ENCODE peak calls at places on chromosome 1, in four cellular contexts. K is GM20000, A is amygdala, E is activated T-cell treated with anti-CD3 and anti-CD28 coated beads for 1 hour. L is an unnamed sample.

GRCh38 chr1:183467687-183468086 is 4.6 kb upstream of the SMG7 start:
- DNase-seq in E (no peak), A (no peak), K (no peak), L (no peak)

GRCh38 chr1:30872033-30872947 is 36.3 kb downstream of the SDC3 start:
- DNase-seq in K (no peak), E (no peak), A (no peak), L (no peak)

GRCh38 chr1:94954292-94955220 is 27.6 kb upstream of the CNN3 start:
- DNase-seq in K (no peak), A (no peak), E (no peak), L (no peak)

GRCh38 chr1:17274186-17275170 is 25.6 kb downstream of the PADI3 start:
- DNase-seq in K (peak; percentile 64), E (no peak), A (no peak), L (peak; percentile 79)

GRCh38 chr1:67791261-67791660 is 42.0 kb downstream of the GNG12 start:
- DNase-seq in A (no peak), E (no peak), K (no peak), L (no peak)

GRCh38 chr1:241591317-241591716 is 48.9 kb downstream of the CHML start:
- DNase-seq in E (no peak), A (no peak), K (no peak), L (no peak)

GRCh38 chr1:234605983-234606730 is 3.8 kb downstream of the IRF2BP2 start:
- DNase-seq in A (peak; percentile 23), E (peak; percentile 33), K (no peak), L (no peak)

GRCh38 chr1:161913482-161914140 is 110.1 kb downstream of the OLFML2B start:
- DNase-seq in K (no peak), E (no peak), A (no peak), L (no peak)

GRCh38 chr1:30332100-30333094 is 391.0 kb downstream of the MATN1 start:
- DNase-seq in A (no peak), E (no peak), K (no peak), L (no peak)

GRCh38 chr1:99705385-99705784 is 59.5 kb downstream of the PALMD start:
- DNase-seq in E (no peak), A (no peak), K (no peak), L (no peak)

GRCh38 chr1:88061830-88062177 is 622.3 kb upstream of the PKN2 start:
- DNase-seq in A (no peak), K (no peak), E (no peak), L (no peak)

GRCh38 chr1:228198977-228199590 is 8.8 kb upstream of the OBSCN start:
- DNase-seq in K (no peak), E (no peak), A (no peak), L (no peak)

GRCh38 chr1:72366473-72366872 is 84.1 kb upstream of the NEGR1 start:
- DNase-seq in K (no peak), E (no peak), A (no peak), L (no peak)

GRCh38 chr1:205424881-205425635 is 3.2 kb upstream of the LEMD1 start:
- DNase-seq in K (no peak), A (no peak), E (no peak), L (no peak)

GRCh38 chr1:228930479-228930957 is 195.2 kb downstream of the RHOU start:
- DNase-seq in K (no peak), A (no peak), E (no peak), L (no peak)

GRCh38 chr1:186617860-186618780 is 62.1 kb downstream of the PTGS2 start:
- DNase-seq in A (peak; percentile 20), K (peak; percentile 72), E (no peak), L (no peak)

GRCh38 chr1:172531412-172531811 is 1.5 kb upstream of the SUCO start:
- DNase-seq in K (no peak), E (no peak), A (no peak), L (peak; percentile 11)

GRCh38 chr1:103230061-103230460 is 121.7 kb upstream of the COL11A1 start:
- DNase-seq in K (no peak), A (no peak), E (no peak), L (no peak)

GRCh38 chr1:40808909-40809308 is 25.3 kb downstream of the KCNQ4 start:
- DNase-seq in E (no peak), K (no peak), A (no peak), L (no peak)

GRCh38 chr1:152037920-152038658 is 1.3 kb upstream of the S100A11 start:
- DNase-seq in A (no peak), E (no peak), K (peak; percentile 28), L (no peak)

GRCh38 chr1:85027242-85027983 is 20.9 kb downstream of the MCOLN3 start:
- DNase-seq in K (peak; percentile 38), A (no peak), E (no peak), L (no peak)

GRCh38 chr1:247337250-247337746 is 5.6 kb upstream of the ZNF496 start:
- DNase-seq in A (no peak), K (no peak), E (no peak), L (no peak)

GRCh38 chr1:119674835-119675289 is 26.8 kb upstream of the ZNF697 start:
- DNase-seq in A (no peak), E (no peak), K (peak; percentile 43), L (peak; percentile 37)

GRCh38 chr1:42142894-42143675 is 10.1 kb upstream of the GUCA2B start:
- DNase-seq in K (no peak), E (no peak), A (no peak), L (peak; percentile 47)

GRCh38 chr1:190168116-190168515 is 309.5 kb downstream of the BRINP3 start:
- DNase-seq in A (no peak), K (no peak), E (no peak), L (no peak)

GRCh38 chr1:219317762-219318353 is 144.2 kb downstream of the LYPLAL1 start:
- DNase-seq in K (no peak), E (no peak), A (no peak), L (no peak)

GRCh38 chr1:3676581-3677410 is 24.5 kb downstream of the TP73 start:
- DNase-seq in K (peak; percentile 79), A (no peak), E (no peak), L (no peak)

GRCh38 chr1:28197682-28198415 is 21.4 kb upstream of the PTAFR start:
- DNase-seq in E (no peak), K (no peak), A (no peak), L (no peak)

GRCh38 chr1:24992761-24993211 is 62.7 kb upstream of the RUNX3 start:
- DNase-seq in A (no peak), K (no peak), E (no peak), L (no peak)